ENCODE peak calls at places on chromosomes 12 and 14, in nine cellular contexts. O is K562, P is IMR-90, W is sigmoid colon, Q is Karpas-422, R is GM23248, G is PC-9, C is right lobe of liver, A is tibial nerve. N is an unnamed sample. For H3K4me1 and H3K36me3, the result is how much of the 10 kb centered on the place peaks cover.

GRCh38 chr12:20601668-20602280 is 93.4 kb upstream of the SLCO1C1 start:
- DNase-seq in O (no peak), P (peak), W (no peak), Q (peak), R (peak), G (no peak), C (no peak), A (no peak), N (no peak)

GRCh38 chr12:68454855-68455254 is 122.7 kb upstream of the MDM1 start:
- DNase-seq in O (no peak), P (no peak), W (no peak), Q (no peak), R (no peak), G (no peak), C (no peak), A (no peak), N (no peak)

GRCh38 chr14:76203086-76204001 is 51.6 kb downstream of the GPATCH2L start:
- DNase-seq in O (no peak), P (peak), W (peak), Q (no peak), R (peak), G (peak), C (no peak), A (no peak), N (peak)

GRCh38 chr14:71235865-71236264 is 328.6 kb downstream of the PCNX1 start:
- DNase-seq in O (no peak), P (no peak), W (peak), Q (no peak), R (peak), G (no peak), C (no peak), A (no peak), N (no peak)

GRCh38 chr12:4505381-4505986 is 33.2 kb upstream of the RAD51AP1 start:
- DNase-seq in O (no peak), P (peak), W (no peak), Q (no peak), R (peak), G (no peak), C (no peak), A (no peak), N (no peak)

GRCh38 chr12:66648336-66648735 is 30.5 kb downstream of the GRIP1 start:
- DNase-seq in O (no peak), P (peak), W (no peak), Q (no peak), R (no peak), G (no peak), C (no peak), A (no peak), N (no peak)

GRCh38 chr12:119090865-119091264 is 87.9 kb upstream of the HSPB8 start:
- DNase-seq in O (no peak), P (no peak), W (no peak), Q (no peak), R (no peak), G (no peak), C (no peak), A (no peak), N (no peak)

GRCh38 chr14:28652782-28653181 is 113.8 kb upstream of the FOXG1 start:
- DNase-seq in O (no peak), P (peak), W (no peak), Q (no peak), R (peak), G (peak), C (no peak), A (no peak), N (no peak)

GRCh38 chr14:55438066-55438683 is 2.2 kb downstream of the TBPL2 start:
- DNase-seq in O (peak), P (peak), W (no peak), Q (peak), R (peak), G (no peak), C (no peak), A (no peak), N (no peak)

GRCh38 chr12:54658306-54659264 is 10.4 kb upstream of the DCD start:
- DNase-seq in O (peak), P (peak), W (no peak), Q (peak), R (peak), G (peak), C (no peak), A (no peak), N (no peak)

GRCh38 chr12:83664650-83665049 is 977.9 kb downstream of the TMTC2 start:
- DNase-seq in O (no peak), P (no peak), W (no peak), Q (no peak), R (no peak), G (no peak), C (no peak), A (no peak), N (no peak)

GRCh38 chr12:95412826-95413311 is 61.1 kb upstream of the METAP2 start:
- DNase-seq in O (no peak), P (peak), W (no peak), Q (peak), R (peak), G (no peak), C (no peak), A (no peak), N (no peak)

GRCh38 chr12:110279976-110280783 is 867 bp upstream of the ATP2A2 start:
- DNase-seq in O (peak), P (peak), W (peak), Q (peak), R (peak), G (peak), C (no peak), A (peak), N (no peak)

GRCh38 chr14:60945984-60946383 is 34.9 kb downstream of the TRMT5 start:
- DNase-seq in O (no peak), P (peak), W (no peak), Q (no peak), R (peak), G (no peak), C (no peak), A (no peak), N (no peak)

GRCh38 chr12:12883369-12884001 is 7.9 kb upstream of the GPRC5A start:
- DNase-seq in O (peak), P (peak), W (peak), Q (no peak), R (peak), G (peak), C (no peak), A (no peak), N (no peak)

GRCh38 chr14:55580401-55581010 is 499 bp downstream of the KTN1 start:
- DNase-seq in O (peak), P (no peak), W (peak), Q (peak), R (peak), G (peak), C (peak), A (no peak), N (peak)

GRCh38 chr12:92730758-92731157 is 28.0 kb downstream of the PLEKHG7 start:
- DNase-seq in O (no peak), P (peak), W (no peak), Q (no peak), R (no peak), G (no peak), C (no peak), A (no peak), N (no peak)

GRCh38 chr14:21024668-21025373 is at the start of gene NDRG2:
- DNase-seq in O (peak), P (no peak), W (peak), Q (no peak), R (peak), G (peak), C (peak), A (peak), N (peak)

GRCh38 chr14:95046711-95047681 is 110.3 kb downstream of the DICER1 start:
- DNase-seq in O (no peak), P (peak), W (peak), Q (no peak), R (no peak), G (no peak), C (no peak), A (no peak), N (peak)

GRCh38 chr12:44379827-44380226 is 496.3 kb downstream of the NELL2 start:
- DNase-seq in O (no peak), P (no peak), W (no peak), Q (no peak), R (no peak), G (no peak), C (no peak), A (no peak), N (no peak)

GRCh38 chr12:110622582-110622981 is 8.7 kb downstream of the TCTN1 start:
- DNase-seq in O (no peak), P (no peak), W (no peak), Q (no peak), R (no peak), G (no peak), C (no peak), A (no peak), N (no peak)

GRCh38 chr14:89504602-89505320 is 87.7 kb upstream of the FOXN3 start:
- DNase-seq in O (no peak), P (peak), W (no peak), Q (no peak), R (peak), G (no peak), C (no peak), A (no peak), N (no peak)

GRCh38 chr14:100882026-100882967 is 21.2 kb downstream of the RTL1 start:
- DNase-seq in O (no peak), P (no peak), W (no peak), Q (no peak), R (no peak), G (no peak), C (peak), A (no peak), N (peak)

GRCh38 chr12:76138656-76139055 is 54.2 kb upstream of the NAP1L1 start:
- DNase-seq in O (no peak), P (no peak), W (no peak), Q (no peak), R (no peak), G (no peak), C (no peak), A (no peak), N (no peak)

GRCh38 chr12:6200266-6201198 is at the start of gene CD9:
- DNase-seq in O (peak), P (no peak), W (peak), Q (no peak), R (peak), G (peak), C (peak), A (peak), N (peak)

GRCh38 chr12:6199211-6199530 is 1.0 kb upstream of the CD9 start:
- DNase-seq in O (no peak), P (no peak), W (no peak), Q (no peak), R (no peak), G (no peak), C (no peak), A (no peak), N (no peak)

GRCh38 chr12:6198556-6198955 is 1.6 kb upstream of the CD9 start:
- DNase-seq in O (no peak), P (no peak), W (no peak), Q (no peak), R (no peak), G (no peak), C (no peak), A (no peak), N (no peak)

GRCh38 chr12:6201199-6201608 is 1.0 kb downstream of the CD9 start:
- DNase-seq in O (no peak), P (no peak), W (peak), Q (no peak), R (no peak), G (peak), C (no peak), A (no peak), N (no peak)

GRCh38 chr12:6199531-6200265 is 502 bp upstream of the CD9 start:
- DNase-seq in O (no peak), P (no peak), W (peak), Q (no peak), R (no peak), G (no peak), C (no peak), A (no peak), N (peak)
- H3K4me1 ChIP-seq in O (under half), P (under half), W (half or more), Q (under half), R (under half), G (half or more), C (under half), A (under half), N (half or more)

DNA sequence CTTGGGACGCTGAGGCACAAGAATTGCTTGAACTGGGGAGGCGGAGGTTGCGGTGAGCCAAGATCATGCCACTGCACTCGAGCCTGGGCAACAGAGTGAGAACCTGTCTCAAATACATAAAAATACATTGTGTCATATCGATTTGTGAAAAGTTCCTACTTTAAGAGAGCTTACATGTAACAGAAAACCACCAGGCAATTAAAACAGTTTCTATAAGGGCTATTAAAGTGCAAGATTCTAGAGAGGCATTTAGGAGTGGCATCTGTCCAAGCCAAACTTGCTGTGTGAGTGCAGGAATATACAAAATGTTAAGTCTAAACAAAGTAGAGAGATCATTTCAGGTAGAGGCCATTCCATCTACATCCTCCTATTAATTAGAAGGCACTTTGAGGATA is 1.7 kb upstream of the NEK9 start:
- DNase-seq in O (no peak), P (no peak), W (no peak), Q (no peak), R (no peak), G (no peak), C (no peak), A (no peak), N (no peak)
- H3K27ac ChIP-seq in O (no peak), P (no peak), W (peak), Q (peak), R (no peak), G (peak), C (no peak), A (peak), N (no peak)

GRCh38 chr12:26966842-26967241 is 28.6 kb downstream of the FGFR1OP2 start:
- DNase-seq in O (no peak), P (no peak), W (no peak), Q (no peak), R (no peak), G (no peak), C (no peak), A (no peak), N (no peak)

GRCh38 chr12:26976687-26977086 is 37.5 kb downstream of the TM7SF3 start:
- DNase-seq in O (no peak), P (no peak), W (no peak), Q (no peak), R (no peak), G (no peak), C (no peak), A (no peak), N (no peak)

GRCh38 chr12:26970136-26970535 is 31.9 kb downstream of the FGFR1OP2 start:
- DNase-seq in O (no peak), P (no peak), W (no peak), Q (no peak), R (no peak), G (no peak), C (no peak), A (no peak), N (no peak)

DNA sequence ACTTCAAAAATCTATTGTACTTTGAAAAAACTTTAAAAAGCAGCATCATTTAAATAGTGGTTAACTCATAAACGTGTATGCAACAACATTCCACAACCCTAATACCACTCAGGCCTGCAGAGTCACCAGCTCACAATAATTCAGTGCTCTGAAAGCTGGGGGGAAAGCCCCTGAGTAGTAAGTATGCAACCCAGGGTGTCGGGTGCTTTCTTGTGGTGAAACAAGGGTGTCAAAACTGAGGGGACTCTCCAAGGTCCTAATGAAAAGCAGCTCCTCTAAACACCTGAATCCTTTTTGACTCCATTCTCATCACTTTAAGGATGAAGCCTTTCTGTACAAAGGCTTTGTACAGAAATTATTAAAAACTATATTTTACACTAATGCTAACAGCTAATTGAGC is 33.7 kb downstream of the FGFR1OP2 start:
- DNase-seq in O (no peak), P (no peak), W (no peak), Q (no peak), R (no peak), G (no peak), C (no peak), A (no peak), N (no peak)
- H3K36me3 ChIP-seq in O (under half), P (under half), W (under half), Q (under half), R (under half), G (under half), C (under half), A (under half), N (under half)

DNA sequence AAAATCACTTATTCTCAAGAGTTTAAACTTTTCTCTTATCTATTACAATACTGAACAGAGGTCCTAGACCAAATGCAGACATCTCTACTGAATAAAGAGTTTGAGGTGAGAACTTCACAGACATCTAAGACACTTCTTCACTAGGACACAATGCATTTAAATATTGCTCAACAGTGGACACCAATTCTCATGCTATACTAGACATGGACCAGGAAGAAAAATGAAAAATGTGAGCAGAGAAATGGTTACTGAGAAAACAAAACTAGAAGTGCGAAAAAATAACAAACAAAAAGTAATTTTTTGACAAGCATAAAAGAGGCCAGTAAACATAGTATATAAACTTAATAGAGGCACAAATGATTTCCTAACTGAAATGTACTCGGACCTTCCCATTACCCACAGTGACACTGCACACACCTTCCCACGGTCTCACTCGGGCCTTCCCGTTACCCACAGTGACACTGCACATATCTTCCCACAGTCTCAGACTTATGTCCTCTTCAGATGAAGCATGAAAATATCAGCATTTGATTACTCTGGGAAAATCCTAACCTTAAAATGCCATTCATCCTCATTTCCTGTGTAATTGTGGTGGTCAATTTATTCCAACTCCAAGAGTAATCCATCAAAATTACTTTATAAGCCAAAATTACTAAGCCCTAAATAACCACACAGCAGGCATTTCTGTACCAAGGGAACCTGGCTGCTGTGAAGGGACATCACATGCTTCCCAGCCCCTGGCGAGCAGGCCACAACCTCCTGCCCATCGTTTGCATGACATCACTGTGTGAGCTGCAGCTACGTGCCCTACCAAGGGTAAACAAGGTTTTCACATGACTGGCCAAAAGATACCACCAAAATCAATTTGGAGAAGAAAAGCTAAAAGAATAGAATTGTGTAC is 6.4 kb downstream of the SLC15A4 start:
- DNase-seq in O (peak), P (peak), W (peak), Q (peak), R (peak), G (no peak), C (peak), A (no peak), N (no peak)
- H3K4me1 ChIP-seq in O (under half), P (under half), W (half or more), Q (half or more), R (half or more), G (under half), C (under half), A (under half), N (under half)